ENCODE peak calls at places on chromosomes 7 and 10, in five cellular contexts. W, E, O, F and M are unnamed samples.

GRCh38 chr10:78309536-78310237 is 276.0 kb downstream of the RPS24 start:
- DNase-seq in F (no peak), O (no peak), E (no peak), W (no peak), M (no peak)

GRCh38 chr10:26214004-26214403 is 2.6 kb upstream of the GAD2 start:
- DNase-seq in O (no peak), F (no peak), E (no peak), W (no peak), M (no peak)

GRCh38 chr7:104980969-104981670 is 32.9 kb upstream of the KMT2E start:
- DNase-seq in W (peak; percentile 56), E (no peak), O (no peak), F (no peak), M (no peak)

GRCh38 chr10:28087675-28088351 is 88.9 kb upstream of the ODAD2 start:
- DNase-seq in W (no peak), E (peak; percentile 88), F (no peak), O (peak; percentile 45), M (no peak)

GRCh38 chr7:150852371-150852905 is at the start of gene AOC1:
- DNase-seq in F (peak; percentile 29), E (no peak), O (no peak), W (peak; percentile 49), M (peak; percentile 91)

GRCh38 chr10:116836902-116837513 is 12.3 kb upstream of the ENO4 start:
- DNase-seq in E (no peak), O (no peak), F (peak; percentile 30), W (no peak), M (no peak)

GRCh38 chr10:44830022-44830421 is 81.1 kb upstream of the TMEM72 start:
- DNase-seq in W (no peak), O (peak; percentile 16), E (no peak), F (no peak), M (no peak)

GRCh38 chr10:29858352-29859267 is 200.8 kb downstream of the JCAD start:
- DNase-seq in O (peak; percentile 36), F (peak; percentile 7), E (peak; percentile 52), W (peak; percentile 85), M (no peak)

GRCh38 chr10:132209130-132209529 is 22.4 kb downstream of the DPYSL4 start:
- DNase-seq in O (no peak), F (no peak), W (no peak), E (no peak), M (no peak)

GRCh38 chr7:22831602-22832001 is 9.0 kb upstream of the TOMM7 start:
- DNase-seq in E (no peak), W (no peak), F (peak; percentile 27), O (no peak), M (no peak)

GRCh38 chr10:43128958-43129706 is 9.1 kb upstream of the CSGALNACT2 start:
- DNase-seq in F (no peak), O (peak; percentile 91), W (no peak), E (peak; percentile 92), M (no peak)

GRCh38 chr7:44438851-44439250 is 51.6 kb downstream of the NUDCD3 start:
- DNase-seq in E (peak; percentile 14), W (no peak), F (no peak), O (no peak), M (no peak)

GRCh38 chr10:87705339-87705738 is 45.7 kb downstream of the PAPSS2 start:
- DNase-seq in F (no peak), O (no peak), W (no peak), E (no peak), M (no peak)

GRCh38 chr10:3811331-3811870 is 26.4 kb upstream of the KLF6 start:
- DNase-seq in F (no peak), W (no peak), E (peak; percentile 80), O (no peak), M (no peak)

GRCh38 chr7:40474790-40475680 is 340.2 kb downstream of the SUGCT start:
- DNase-seq in W (no peak), O (no peak), E (no peak), F (no peak), M (no peak)

GRCh38 chr7:96973986-96974385 is 31.4 kb upstream of the DLX6 start:
- DNase-seq in E (peak; percentile 38), W (no peak), O (no peak), F (no peak), M (no peak)

GRCh38 chr7:153808117-153808516 is 244.1 kb upstream of the DPP6 start:
- DNase-seq in F (no peak), O (no peak), W (no peak), E (no peak), M (no peak)

GRCh38 chr7:146683439-146683838 is 566.8 kb downstream of the CNTNAP2 start:
- DNase-seq in E (no peak), W (no peak), F (no peak), O (no peak), M (no peak)

GRCh38 chr7:54705436-54705835 is 53.6 kb downstream of the SEC61G start:
- DNase-seq in E (peak; percentile 31), W (no peak), O (no peak), F (no peak), M (peak; percentile 5)

GRCh38 chr7:73832806-73833205 is 2.0 kb downstream of the CLDN4 start:
- DNase-seq in F (no peak), O (no peak), E (no peak), W (no peak), M (no peak)

GRCh38 chr10:13165177-13165576 is 3.8 kb downstream of the MCM10 start:
- DNase-seq in O (no peak), F (no peak), W (no peak), E (no peak), M (no peak)

GRCh38 chr10:133261726-133262325 is 14.8 kb downstream of the ADAM8 start:
- DNase-seq in E (peak; percentile 48), W (peak; percentile 90), O (no peak), F (peak; percentile 89), M (peak; percentile 95)

GRCh38 chr7:22989646-22990587 is 24.0 kb downstream of the HYCC1 start:
- DNase-seq in O (no peak), E (no peak), F (no peak), W (no peak), M (no peak)

GRCh38 chr7:27193335-27194001 is 6.4 kb downstream of the HOXA13 start:
- DNase-seq in O (no peak), F (no peak), E (no peak), W (no peak), M (no peak)
- H3K4me3 ChIP-seq in O (no peak overlapping the region), F (no peak overlapping the region), E (no peak overlapping the region), W (no peak overlapping the region), M (peak overlapping the region; percentile 2)

GRCh38 chr7:69814421-69814962 is 216.2 kb downstream of the AUTS2 start:
- DNase-seq in E (no peak), W (no peak), F (no peak), O (no peak), M (no peak)
- H3K4me3 ChIP-seq in E (no peak overlapping the region), W (no peak overlapping the region), F (no peak overlapping the region), O (no peak overlapping the region), M (no peak overlapping the region)

DNA sequence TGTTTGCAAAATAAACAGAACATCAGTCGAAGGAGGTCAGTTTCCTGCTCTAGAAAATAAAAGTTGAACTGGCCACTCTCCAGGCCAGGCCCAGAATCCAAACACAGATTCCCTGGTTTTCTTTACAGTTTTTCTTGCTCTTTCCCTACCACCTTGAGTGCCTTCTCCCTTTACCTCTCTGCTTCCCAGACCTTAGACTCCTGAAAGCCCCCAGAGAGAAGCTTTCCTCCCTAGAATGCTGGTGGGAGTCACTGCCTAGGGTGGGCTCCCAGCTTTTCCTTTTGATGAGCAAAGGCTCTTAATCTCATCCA is 6.1 kb downstream of the DNTT start:
- DNase-seq in E (no peak), W (no peak), F (no peak), O (no peak), M (no peak)
- H3K4me3 ChIP-seq in E (no peak overlapping the region), W (no peak overlapping the region), F (no peak overlapping the region), O (no peak overlapping the region), M (no peak overlapping the region)

GRCh38 chr10:62816179-62817119 is at the start of gene EGR2:
- DNase-seq in W (peak; percentile 96), O (peak; percentile 80), E (peak; percentile 95), F (peak; percentile 89), M (peak; percentile 96)

GRCh38 chr10:62813981-62814380 is 2.2 kb downstream of the EGR2 start:
- DNase-seq in W (no peak), F (no peak), O (no peak), E (no peak), M (no peak)

GRCh38 chr10:62814901-62815372 is 1.2 kb downstream of the EGR2 start:
- DNase-seq in E (no peak), O (no peak), W (no peak), F (no peak), M (peak; percentile 54)

GRCh38 chr10:62817120-62817762 is 1.1 kb upstream of the EGR2 start:
- DNase-seq in O (no peak), F (peak; percentile 35), W (peak; percentile 53), E (no peak), M (peak; percentile 56)

GRCh38 chr10:62815373-62816111 is 624 bp downstream of the EGR2 start:
- DNase-seq in W (peak; percentile 45), F (peak; percentile 14), O (no peak), E (no peak), M (peak; percentile 17)
- H3K4me3 ChIP-seq in W (peak overlapping the region; percentile 55), F (peak overlapping the region; percentile 64), O (peak overlapping the region; percentile 68), E (peak overlapping the region; percentile 62), M (peak overlapping the region; percentile 92)

DNA sequence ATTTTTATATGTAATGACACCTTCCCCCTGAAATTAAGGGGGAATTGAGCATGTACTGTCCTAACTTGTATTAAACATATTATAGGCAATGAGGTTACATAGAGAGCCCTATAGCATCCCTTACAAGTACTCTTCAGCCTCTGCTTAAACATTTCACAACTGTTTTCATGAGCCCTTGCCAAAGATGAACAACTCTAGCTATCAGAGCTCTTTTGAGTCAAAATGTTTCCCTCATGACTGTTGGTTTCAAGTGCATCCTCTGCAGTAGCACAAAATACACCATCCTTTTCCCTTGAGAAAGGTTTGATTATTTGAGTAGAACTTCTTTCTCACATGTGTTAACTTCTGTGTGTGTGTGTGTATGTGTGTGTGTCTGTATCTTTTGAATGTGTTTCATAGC is 1157.6 kb upstream of the CELF2 start:
- DNase-seq in E (no peak), F (no peak), O (no peak), W (no peak), M (no peak)
- H3K4me3 ChIP-seq in E (no peak overlapping the region), F (no peak overlapping the region), O (no peak overlapping the region), W (no peak overlapping the region), M (no peak overlapping the region)

DNA sequence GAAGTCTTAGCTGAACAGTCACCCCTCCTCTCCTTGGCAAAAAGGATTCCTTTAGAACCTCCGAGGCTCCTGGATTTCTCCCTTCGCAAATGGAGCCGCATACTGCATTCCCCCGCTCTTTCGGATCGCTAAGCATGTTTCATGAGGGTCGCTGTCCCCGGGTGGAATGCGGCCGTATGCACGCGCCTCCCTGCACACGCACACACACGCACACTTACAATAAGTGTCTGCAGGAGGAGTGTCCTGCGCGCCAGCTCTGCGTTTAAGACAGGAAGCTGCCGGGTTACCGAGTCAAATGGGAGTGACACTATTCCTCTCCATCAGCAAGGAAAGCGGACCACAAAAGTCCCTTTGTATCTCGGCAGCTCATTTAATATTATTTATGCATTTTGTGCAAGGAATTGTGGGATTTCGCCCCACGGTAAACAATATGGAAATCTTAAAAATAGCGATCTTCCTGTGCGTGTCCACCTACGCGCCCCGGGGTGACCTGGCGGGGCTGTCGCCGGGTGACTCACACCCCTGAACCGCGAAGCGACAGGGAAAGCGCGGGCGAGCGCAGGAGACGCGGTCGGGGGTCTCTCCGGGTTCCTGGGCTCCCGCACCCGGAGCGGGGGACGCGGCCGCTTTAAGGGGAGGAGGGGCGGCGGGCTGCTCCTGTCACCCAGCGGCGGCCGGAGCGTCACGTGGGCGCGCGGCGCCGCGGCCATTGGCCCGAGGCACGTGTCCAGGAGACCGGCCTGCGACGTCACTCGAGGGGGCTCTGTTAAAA is 971 bp upstream of the EN2 start:
- DNase-seq in F (peak; percentile 71), W (peak; percentile 88), O (no peak), E (peak; percentile 8), M (peak; percentile 72)
- H3K4me3 ChIP-seq in F (peak overlapping the region; percentile 66), W (peak overlapping the region; percentile 89), O (peak overlapping the region; percentile 48), E (peak overlapping the region; percentile 30), M (no peak overlapping the region)